ENCODE peak calls at places on chromosome 12, in seven cellular contexts. One of them, this sample, is unnamed.

GRCh38 chr12:132619301-132620112 is 931 bp downstream of the P2RX2 start:
- DNase-seq in HCT116: no peak
- DNase-seq in NCI-H1092: no peak
- DNase-seq in stimulated activated CD8-positive, alpha-beta memory T cell treated with anti-CD3 and anti-CD28 coated beads, Interleukin-4, amount 100 ng/mL, for 1 hour: no peak
- DNase-seq in epithelial cell of esophagus: no peak
- DNase-seq in astrocyte: no peak
- DNase-seq in C1 segment of cervical spinal cord: no peak
- DNase-seq in this sample: no peak

GRCh38 chr12:51639361-51639760 is 48.3 kb downstream of the SCN8A start:
- DNase-seq in C1 segment of cervical spinal cord: no peak
- DNase-seq in HCT116: no peak
- DNase-seq in stimulated activated CD8-positive, alpha-beta memory T cell treated with anti-CD3 and anti-CD28 coated beads, Interleukin-4, amount 100 ng/mL, for 1 hour: no peak
- DNase-seq in NCI-H1092: no peak
- DNase-seq in astrocyte: peak
- DNase-seq in epithelial cell of esophagus: no peak
- DNase-seq in this sample: no peak

GRCh38 chr12:71955946-71956345 is 17.3 kb downstream of the TPH2 start:
- DNase-seq in C1 segment of cervical spinal cord: no peak
- DNase-seq in astrocyte: peak
- DNase-seq in HCT116: no peak
- DNase-seq in epithelial cell of esophagus: peak
- DNase-seq in stimulated activated CD8-positive, alpha-beta memory T cell treated with anti-CD3 and anti-CD28 coated beads, Interleukin-4, amount 100 ng/mL, for 1 hour: no peak
- DNase-seq in NCI-H1092: no peak
- DNase-seq in this sample: no peak

GRCh38 chr12:86349196-86349595 is 93.0 kb upstream of the MGAT4C start:
- DNase-seq in HCT116: no peak
- DNase-seq in C1 segment of cervical spinal cord: no peak
- DNase-seq in astrocyte: no peak
- DNase-seq in epithelial cell of esophagus: no peak
- DNase-seq in NCI-H1092: no peak
- DNase-seq in stimulated activated CD8-positive, alpha-beta memory T cell treated with anti-CD3 and anti-CD28 coated beads, Interleukin-4, amount 100 ng/mL, for 1 hour: no peak
- DNase-seq in this sample: no peak

GRCh38 chr12:44717612-44718011 is 158.5 kb downstream of the NELL2 start:
- DNase-seq in C1 segment of cervical spinal cord: no peak
- DNase-seq in NCI-H1092: no peak
- DNase-seq in stimulated activated CD8-positive, alpha-beta memory T cell treated with anti-CD3 and anti-CD28 coated beads, Interleukin-4, amount 100 ng/mL, for 1 hour: no peak
- DNase-seq in HCT116: no peak
- DNase-seq in astrocyte: no peak
- DNase-seq in epithelial cell of esophagus: no peak
- DNase-seq in this sample: no peak

GRCh38 chr12:85923767-85924331 is 49.8 kb downstream of the NTS start:
- DNase-seq in HCT116: peak
- DNase-seq in stimulated activated CD8-positive, alpha-beta memory T cell treated with anti-CD3 and anti-CD28 coated beads, Interleukin-4, amount 100 ng/mL, for 1 hour: no peak
- DNase-seq in astrocyte: peak
- DNase-seq in C1 segment of cervical spinal cord: no peak
- DNase-seq in NCI-H1092: no peak
- DNase-seq in epithelial cell of esophagus: peak
- DNase-seq in this sample: no peak

GRCh38 chr12:54383041-54383609 is 1.4 kb downstream of the ZNF385A start:
- DNase-seq in HCT116: no peak
- DNase-seq in astrocyte: peak
- DNase-seq in NCI-H1092: no peak
- DNase-seq in C1 segment of cervical spinal cord: no peak
- DNase-seq in stimulated activated CD8-positive, alpha-beta memory T cell treated with anti-CD3 and anti-CD28 coated beads, Interleukin-4, amount 100 ng/mL, for 1 hour: no peak
- DNase-seq in epithelial cell of esophagus: peak
- DNase-seq in this sample: no peak

GRCh38 chr12:92821142-92821541 is 108.0 kb downstream of the EEA1 start:
- DNase-seq in HCT116: no peak
- DNase-seq in astrocyte: peak
- DNase-seq in epithelial cell of esophagus: no peak
- DNase-seq in C1 segment of cervical spinal cord: no peak
- DNase-seq in NCI-H1092: no peak
- DNase-seq in stimulated activated CD8-positive, alpha-beta memory T cell treated with anti-CD3 and anti-CD28 coated beads, Interleukin-4, amount 100 ng/mL, for 1 hour: no peak
- DNase-seq in this sample: no peak

GRCh38 chr12:2215709-2216560 is 163.1 kb downstream of the CACNA1C start:
- DNase-seq in epithelial cell of esophagus: no peak
- DNase-seq in C1 segment of cervical spinal cord: no peak
- DNase-seq in stimulated activated CD8-positive, alpha-beta memory T cell treated with anti-CD3 and anti-CD28 coated beads, Interleukin-4, amount 100 ng/mL, for 1 hour: no peak
- DNase-seq in astrocyte: peak
- DNase-seq in NCI-H1092: no peak
- DNase-seq in HCT116: no peak
- DNase-seq in this sample: no peak

GRCh38 chr12:22657538-22657937 is 32.6 kb downstream of the ETNK1 start:
- DNase-seq in C1 segment of cervical spinal cord: no peak
- DNase-seq in HCT116: no peak
- DNase-seq in epithelial cell of esophagus: peak
- DNase-seq in NCI-H1092: no peak
- DNase-seq in stimulated activated CD8-positive, alpha-beta memory T cell treated with anti-CD3 and anti-CD28 coated beads, Interleukin-4, amount 100 ng/mL, for 1 hour: no peak
- DNase-seq in astrocyte: peak
- DNase-seq in this sample: no peak

GRCh38 chr12:121189061-121189886 is 20.7 kb upstream of the P2RX4 start:
- DNase-seq in astrocyte: no peak
- DNase-seq in epithelial cell of esophagus: no peak
- DNase-seq in HCT116: no peak
- DNase-seq in C1 segment of cervical spinal cord: no peak
- DNase-seq in NCI-H1092: no peak
- DNase-seq in stimulated activated CD8-positive, alpha-beta memory T cell treated with anti-CD3 and anti-CD28 coated beads, Interleukin-4, amount 100 ng/mL, for 1 hour: no peak
- DNase-seq in this sample: no peak

GRCh38 chr12:44000309-44000952 is 164.6 kb downstream of the TMEM117 start:
- DNase-seq in epithelial cell of esophagus: peak
- DNase-seq in astrocyte: peak
- DNase-seq in stimulated activated CD8-positive, alpha-beta memory T cell treated with anti-CD3 and anti-CD28 coated beads, Interleukin-4, amount 100 ng/mL, for 1 hour: no peak
- DNase-seq in HCT116: peak
- DNase-seq in C1 segment of cervical spinal cord: no peak
- DNase-seq in NCI-H1092: peak
- DNase-seq in this sample: peak

GRCh38 chr12:53190108-53190729 is 9.5 kb upstream of the CSAD start:
- DNase-seq in stimulated activated CD8-positive, alpha-beta memory T cell treated with anti-CD3 and anti-CD28 coated beads, Interleukin-4, amount 100 ng/mL, for 1 hour: no peak
- DNase-seq in HCT116: peak
- DNase-seq in astrocyte: peak
- DNase-seq in NCI-H1092: no peak
- DNase-seq in epithelial cell of esophagus: peak
- DNase-seq in C1 segment of cervical spinal cord: no peak
- DNase-seq in this sample: peak

GRCh38 chr12:69698769-69699540 is at the start of gene BEST3:
- DNase-seq in NCI-H1092: peak
- DNase-seq in C1 segment of cervical spinal cord: no peak
- DNase-seq in HCT116: no peak
- DNase-seq in stimulated activated CD8-positive, alpha-beta memory T cell treated with anti-CD3 and anti-CD28 coated beads, Interleukin-4, amount 100 ng/mL, for 1 hour: no peak
- DNase-seq in epithelial cell of esophagus: no peak
- DNase-seq in astrocyte: no peak
- DNase-seq in this sample: peak

GRCh38 chr12:51836012-51836832 is 12.3 kb downstream of the FIGNL2 start:
- DNase-seq in stimulated activated CD8-positive, alpha-beta memory T cell treated with anti-CD3 and anti-CD28 coated beads, Interleukin-4, amount 100 ng/mL, for 1 hour: no peak
- DNase-seq in C1 segment of cervical spinal cord: no peak
- DNase-seq in astrocyte: no peak
- DNase-seq in HCT116: no peak
- DNase-seq in NCI-H1092: no peak
- DNase-seq in epithelial cell of esophagus: peak
- DNase-seq in this sample: no peak

GRCh38 chr12:132399092-132400010 is 70.0 kb upstream of the GALNT9 start:
- DNase-seq in epithelial cell of esophagus: no peak
- DNase-seq in NCI-H1092: no peak
- DNase-seq in astrocyte: no peak
- DNase-seq in stimulated activated CD8-positive, alpha-beta memory T cell treated with anti-CD3 and anti-CD28 coated beads, Interleukin-4, amount 100 ng/mL, for 1 hour: no peak
- DNase-seq in HCT116: no peak
- DNase-seq in C1 segment of cervical spinal cord: no peak
- DNase-seq in this sample: no peak

GRCh38 chr12:95118138-95118787 is 44.8 kb upstream of the NR2C1 start:
- DNase-seq in epithelial cell of esophagus: peak
- DNase-seq in stimulated activated CD8-positive, alpha-beta memory T cell treated with anti-CD3 and anti-CD28 coated beads, Interleukin-4, amount 100 ng/mL, for 1 hour: no peak
- DNase-seq in astrocyte: peak
- DNase-seq in C1 segment of cervical spinal cord: no peak
- DNase-seq in NCI-H1092: no peak
- DNase-seq in HCT116: no peak
- DNase-seq in this sample: no peak

GRCh38 chr12:53224268-53224896 is 7.6 kb downstream of the RARG start:
- DNase-seq in NCI-H1092: no peak
- DNase-seq in C1 segment of cervical spinal cord: no peak
- DNase-seq in HCT116: no peak
- DNase-seq in epithelial cell of esophagus: peak
- DNase-seq in astrocyte: no peak
- DNase-seq in stimulated activated CD8-positive, alpha-beta memory T cell treated with anti-CD3 and anti-CD28 coated beads, Interleukin-4, amount 100 ng/mL, for 1 hour: no peak
- DNase-seq in this sample: no peak

GRCh38 chr12:109675411-109675810 is 38.2 kb upstream of the FAM222A start:
- DNase-seq in C1 segment of cervical spinal cord: no peak
- DNase-seq in astrocyte: no peak
- DNase-seq in NCI-H1092: no peak
- DNase-seq in HCT116: no peak
- DNase-seq in stimulated activated CD8-positive, alpha-beta memory T cell treated with anti-CD3 and anti-CD28 coated beads, Interleukin-4, amount 100 ng/mL, for 1 hour: no peak
- DNase-seq in epithelial cell of esophagus: no peak
- DNase-seq in this sample: no peak

GRCh38 chr12:7090222-7090998 is 1.8 kb downstream of the C1R start:
- DNase-seq in epithelial cell of esophagus: peak
- DNase-seq in HCT116: no peak
- DNase-seq in astrocyte: no peak
- DNase-seq in C1 segment of cervical spinal cord: no peak
- DNase-seq in stimulated activated CD8-positive, alpha-beta memory T cell treated with anti-CD3 and anti-CD28 coated beads, Interleukin-4, amount 100 ng/mL, for 1 hour: no peak
- DNase-seq in NCI-H1092: no peak
- DNase-seq in this sample: no peak

GRCh38 chr12:6532927-6533652 is 1.2 kb upstream of the GAPDH start:
- DNase-seq in NCI-H1092: peak
- DNase-seq in HCT116: no peak
- DNase-seq in stimulated activated CD8-positive, alpha-beta memory T cell treated with anti-CD3 and anti-CD28 coated beads, Interleukin-4, amount 100 ng/mL, for 1 hour: no peak
- DNase-seq in epithelial cell of esophagus: peak
- DNase-seq in C1 segment of cervical spinal cord: peak
- DNase-seq in astrocyte: peak
- DNase-seq in this sample: peak

GRCh38 chr12:55743131-55743921 is 404 bp downstream of the GDF11 start:
- DNase-seq in astrocyte: peak
- DNase-seq in C1 segment of cervical spinal cord: no peak
- DNase-seq in stimulated activated CD8-positive, alpha-beta memory T cell treated with anti-CD3 and anti-CD28 coated beads, Interleukin-4, amount 100 ng/mL, for 1 hour: no peak
- DNase-seq in NCI-H1092: peak
- DNase-seq in epithelial cell of esophagus: peak
- DNase-seq in HCT116: no peak
- DNase-seq in this sample: no peak

GRCh38 chr12:10448236-10448635 is 4.9 kb downstream of the KLRC1 start:
- DNase-seq in NCI-H1092: no peak
- DNase-seq in HCT116: no peak
- DNase-seq in astrocyte: no peak
- DNase-seq in C1 segment of cervical spinal cord: no peak
- DNase-seq in epithelial cell of esophagus: no peak
- DNase-seq in stimulated activated CD8-positive, alpha-beta memory T cell treated with anti-CD3 and anti-CD28 coated beads, Interleukin-4, amount 100 ng/mL, for 1 hour: no peak
- DNase-seq in this sample: no peak

GRCh38 chr12:120735181-120735580 is 9.6 kb downstream of the ACADS start:
- DNase-seq in HCT116: no peak
- DNase-seq in NCI-H1092: no peak
- DNase-seq in epithelial cell of esophagus: peak
- DNase-seq in astrocyte: no peak
- DNase-seq in C1 segment of cervical spinal cord: no peak
- DNase-seq in stimulated activated CD8-positive, alpha-beta memory T cell treated with anti-CD3 and anti-CD28 coated beads, Interleukin-4, amount 100 ng/mL, for 1 hour: no peak
- DNase-seq in this sample: no peak

GRCh38 chr12:10128687-10129086 is 1.3 kb downstream of the CLEC7A start:
- DNase-seq in NCI-H1092: no peak
- DNase-seq in C1 segment of cervical spinal cord: no peak
- DNase-seq in stimulated activated CD8-positive, alpha-beta memory T cell treated with anti-CD3 and anti-CD28 coated beads, Interleukin-4, amount 100 ng/mL, for 1 hour: no peak
- DNase-seq in astrocyte: no peak
- DNase-seq in HCT116: no peak
- DNase-seq in epithelial cell of esophagus: peak
- DNase-seq in this sample: no peak

GRCh38 chr12:19431407-19432308 is 7.6 kb upstream of the AEBP2 start:
- DNase-seq in HCT116: no peak
- DNase-seq in stimulated activated CD8-positive, alpha-beta memory T cell treated with anti-CD3 and anti-CD28 coated beads, Interleukin-4, amount 100 ng/mL, for 1 hour: no peak
- DNase-seq in C1 segment of cervical spinal cord: no peak
- DNase-seq in NCI-H1092: no peak
- DNase-seq in epithelial cell of esophagus: peak
- DNase-seq in astrocyte: peak
- DNase-seq in this sample: no peak